ENCODE peak calls at places on chromosome 20, in four cellular contexts. T, I, K and N are unnamed samples.

GRCh38 chr20:57614490-57615471 is 5.4 kb downstream of the ZBP1 start:
- DNase-seq in T (no peak), I (no peak), K (no peak), N (no peak)

GRCh38 chr20:39103732-39104131 is 141.6 kb downstream of the DHX35 start:
- DNase-seq in T (no peak), I (no peak), K (no peak), N (no peak)

GRCh38 chr20:11168026-11168425 is 494.2 kb upstream of the JAG1 start:
- DNase-seq in T (no peak), I (no peak), K (no peak), N (no peak)

GRCh38 chr20:9202440-9203080 is 133.7 kb downstream of the PLCB4 start:
- DNase-seq in T (no peak), I (no peak), K (no peak), N (no peak)

GRCh38 chr20:63974402-63975200 is 4.8 kb downstream of the SAMD10 start:
- DNase-seq in T (no peak), I (no peak), K (no peak), N (no peak)

GRCh38 chr20:44302026-44302669 is 8.9 kb downstream of the FITM2 start:
- DNase-seq in T (no peak), I (no peak), K (peak; percentile 96), N (no peak)

GRCh38 chr20:36093025-36093803 is 61.3 kb upstream of the EPB41L1 start:
- DNase-seq in T (peak; percentile 60), I (no peak), K (no peak), N (no peak)

GRCh38 chr20:36574278-36575065 is 1.1 kb downstream of the TGIF2 start:
- DNase-seq in T (peak; percentile 76), I (no peak), K (peak; percentile 73), N (no peak)

GRCh38 chr20:49233226-49233625 is 14.0 kb downstream of the DDX27 start:
- DNase-seq in T (no peak), I (no peak), K (no peak), N (no peak)

GRCh38 chr20:10172998-10173655 is 45.5 kb upstream of the SNAP25 start:
- DNase-seq in T (no peak), I (no peak), K (no peak), N (no peak)

GRCh38 chr20:37543828-37544227 is 16.2 kb upstream of the BLCAP start:
- DNase-seq in T (no peak), I (no peak), K (peak; percentile 70), N (no peak)

GRCh38 chr20:21719592-21720214 is 14.2 kb downstream of the PAX1 start:
- DNase-seq in T (peak; percentile 41), I (peak; percentile 35), K (peak; percentile 68), N (peak; percentile 45)

GRCh38 chr20:18005170-18005989 is 36.6 kb downstream of the MGME1 start:
- DNase-seq in T (no peak), I (no peak), K (no peak), N (no peak)

GRCh38 chr20:37850724-37851123 is 52.2 kb upstream of the VSTM2L start:
- DNase-seq in T (peak; percentile 47), I (no peak), K (no peak), N (no peak)

GRCh38 chr20:32524871-32525501 is 60.1 kb downstream of the NOL4L start:
- DNase-seq in T (no peak), I (no peak), K (no peak), N (no peak)

DNA sequence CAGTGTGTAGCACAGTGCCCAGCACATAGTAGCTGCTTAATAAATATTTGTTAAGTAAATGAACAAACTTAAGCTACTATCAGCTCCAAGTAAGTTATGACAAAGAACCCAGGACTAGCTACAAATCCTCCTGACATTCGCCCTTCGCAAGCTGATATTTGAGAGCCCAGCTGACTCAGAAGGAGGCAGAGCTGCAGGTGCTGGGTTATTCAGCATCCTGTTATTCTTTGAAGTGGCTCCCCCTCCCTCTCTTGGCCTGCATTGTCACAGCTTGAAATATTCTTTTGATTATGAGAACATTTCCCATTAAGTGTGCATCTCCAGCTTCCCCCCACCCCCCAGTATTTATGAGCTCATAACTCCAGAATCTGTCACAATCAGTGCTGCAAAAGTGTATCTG is 78.8 kb upstream of the RALY start:
- DNase-seq in T (peak; percentile 39), I (peak; percentile 66), K (peak; percentile 51), N (peak; percentile 20)
- TF ChIP-seq SIN3A in T (no peak), I (no peak), K (no peak), N (no peak)

GRCh38 chr20:3203315-3204123 is 963 bp downstream of the DDRGK1 start:
- DNase-seq in T (peak; percentile 59), I (no peak), K (peak; percentile 50), N (no peak)
- TF ChIP-seq REST in T (no peak), I (no peak), K (no peak), N (no peak)

GRCh38 chr20:20231528-20232298 is 136.2 kb upstream of the INSM1 start:
- DNase-seq in T (no peak), I (no peak), K (no peak), N (no peak)

GRCh38 chr20:20235681-20236080 is 132.2 kb upstream of the INSM1 start:
- DNase-seq in T (no peak), I (no peak), K (no peak), N (no peak)

GRCh38 chr20:20233041-20233514 is 134.8 kb upstream of the INSM1 start:
- DNase-seq in T (peak; percentile 3), I (no peak), K (no peak), N (no peak)

GRCh38 chr20:20241966-20242365 is 125.9 kb upstream of the INSM1 start:
- DNase-seq in T (no peak), I (no peak), K (no peak), N (no peak)

GRCh38 chr20:20237093-20237959 is 130.6 kb upstream of the INSM1 start:
- DNase-seq in T (peak; percentile 54), I (peak; percentile 28), K (peak; percentile 55), N (peak; percentile 24)
- TF ChIP-seq TCF7L2 in T (no peak), I (no peak), K (no peak), N (no peak)

DNA sequence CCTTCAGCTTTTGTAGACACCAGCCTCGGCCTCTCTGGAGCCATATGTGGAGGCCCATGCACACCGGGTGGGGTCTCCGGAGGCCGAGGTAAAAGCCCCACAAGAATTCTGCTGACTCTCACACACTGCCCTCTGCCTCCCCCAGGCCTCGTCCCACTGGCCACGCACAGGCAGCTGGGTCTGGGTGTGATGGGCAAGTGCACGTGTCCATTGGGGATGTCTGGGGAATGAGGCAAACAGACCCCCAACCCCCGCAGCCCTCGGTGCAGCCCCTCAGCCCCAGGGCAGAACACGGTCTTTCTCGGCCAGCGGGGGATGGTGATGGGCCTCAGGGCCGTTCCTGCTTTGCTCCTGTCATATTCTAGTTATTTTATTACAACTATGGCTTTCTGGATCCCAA is 44.0 kb upstream of the GATA5 start:
- DNase-seq in T (no peak), I (no peak), K (no peak), N (no peak)
- TF ChIP-seq SIN3A in T (no peak), I (no peak), K (no peak), N (no peak)

GRCh38 chr20:47156431-47156841 is 200.1 kb downstream of the ZMYND8 start:
- DNase-seq in T (no peak), I (no peak), K (no peak), N (no peak)
- TF ChIP-seq REST in T (no peak), I (no peak), K (no peak), N (no peak)

GRCh38 chr20:51523276-51524013 is 19.1 kb downstream of the NFATC2 start:
- DNase-seq in T (no peak), I (no peak), K (no peak), N (no peak)

GRCh38 chr20:51526754-51527153 is 15.8 kb downstream of the NFATC2 start:
- DNase-seq in T (no peak), I (no peak), K (no peak), N (no peak)

GRCh38 chr20:51526105-51526470 is 16.4 kb downstream of the NFATC2 start:
- DNase-seq in T (no peak), I (no peak), K (no peak), N (no peak)

GRCh38 chr20:51528263-51529026 is 14.1 kb downstream of the NFATC2 start:
- DNase-seq in T (no peak), I (no peak), K (no peak), N (no peak)

DNA sequence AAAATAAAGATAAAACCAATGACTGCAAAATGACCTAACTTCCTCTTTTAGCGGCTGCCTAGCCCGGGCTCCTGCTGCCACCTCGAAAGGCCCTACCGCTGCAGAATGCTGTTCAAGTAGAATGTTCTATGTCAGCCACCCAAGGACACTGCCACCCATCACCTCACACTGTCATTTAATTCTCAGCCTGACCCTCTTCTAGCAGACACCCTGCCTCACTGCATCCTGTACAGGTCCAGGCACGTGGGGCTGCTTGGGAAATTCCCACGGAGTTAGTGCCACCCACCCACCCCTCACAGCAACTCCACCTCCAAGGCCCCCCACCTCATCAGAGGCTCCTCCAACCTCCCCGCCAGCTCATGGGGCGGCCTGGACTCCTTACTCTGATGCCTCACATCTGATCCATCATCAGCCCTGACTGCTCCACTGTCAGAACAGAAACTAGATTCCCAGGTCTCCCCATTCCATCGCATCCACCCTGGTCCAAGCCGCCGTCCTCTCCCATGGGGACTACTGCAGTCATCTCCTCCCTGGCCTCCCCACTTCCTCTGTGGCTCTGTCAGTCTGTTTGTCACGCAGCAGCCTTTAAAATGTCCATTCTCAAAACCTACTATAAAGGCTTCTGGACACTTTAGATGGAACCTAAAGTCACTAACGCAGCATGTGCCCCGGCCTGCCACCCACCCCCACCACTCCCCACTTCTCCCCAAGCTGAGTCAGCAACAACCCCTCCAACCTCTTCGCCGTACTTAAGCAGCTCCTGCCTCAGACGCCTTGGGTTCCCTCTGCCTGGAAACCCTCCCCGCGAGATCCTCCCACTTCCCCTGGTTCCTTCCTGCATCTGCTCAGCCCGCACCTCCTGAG is 17.0 kb downstream of the NFATC2 start:
- DNase-seq in T (peak; percentile 38), I (no peak), K (no peak), N (no peak)
- TF ChIP-seq TCF7L2 in T (no peak), I (no peak), K (no peak), N (no peak)

GRCh38 chr20:59221049-59221748 is 57.6 kb downstream of the ZNF831 start:
- DNase-seq in T (no peak), I (no peak), K (peak; percentile 13), N (no peak)
- TF ChIP-seq SIN3A in T (no peak), I (no peak), K (no peak), N (no peak)